ENCODE peak calls at places on chromosomes 1 and 21, in five cellular contexts. E, R, S, W and B are unnamed samples.

GRCh38 chr1:67947114-67947513 is 103.3 kb downstream of the DIRAS3 start:
- DNase-seq in E (no peak), S (no peak), R (no peak), W (no peak), B (no peak)

GRCh38 chr1:155052412-155053400 is 1.6 kb downstream of the ADAM15 start:
- DNase-seq in S (no peak), R (no peak), E (no peak), W (peak), B (no peak)

GRCh38 chr1:45206808-45207624 is 611 bp upstream of the ZSWIM5 start:
- DNase-seq in E (no peak), R (no peak), W (no peak), S (peak), B (no peak)

GRCh38 chr21:34890724-34891609 is 158.1 kb downstream of the RUNX1 start:
- DNase-seq in S (no peak), W (peak), E (peak), R (no peak), B (no peak)

GRCh38 chr1:38958967-38959366 is 17.3 kb upstream of the RHBDL2 start:
- DNase-seq in S (no peak), W (no peak), R (no peak), E (no peak), B (no peak)

GRCh38 chr1:207997486-207998268 is 86.8 kb upstream of the CD34 start:
- DNase-seq in S (peak), R (peak), W (peak), E (peak), B (peak)

GRCh38 chr1:211520641-211521040 is 28.7 kb upstream of the RD3 start:
- DNase-seq in E (no peak), W (peak), R (no peak), S (no peak), B (no peak)

GRCh38 chr1:12179111-12179519 is 12.3 kb downstream of the TNFRSF1B start:
- DNase-seq in W (no peak), E (no peak), R (no peak), S (no peak), B (no peak)

GRCh38 chr1:211732276-211732571 is 56.8 kb upstream of the NEK2 start:
- DNase-seq in E (no peak), R (no peak), S (no peak), W (no peak), B (no peak)

GRCh38 chr1:198700016-198700392 is 61.2 kb downstream of the PTPRC start:
- DNase-seq in E (no peak), R (no peak), W (no peak), S (no peak), B (no peak)

GRCh38 chr1:117147856-117148588 is 26.5 kb upstream of the TRIM45 start:
- DNase-seq in E (no peak), R (no peak), W (no peak), S (no peak), B (peak)

GRCh38 chr1:24898152-24898908 is 31.7 kb downstream of the RUNX3 start:
- DNase-seq in W (no peak), S (no peak), R (peak), E (peak), B (peak)

GRCh38 chr1:207848234-207848633 is 62.7 kb downstream of the CD34 start:
- DNase-seq in R (no peak), S (no peak), E (no peak), W (peak), B (peak)

GRCh38 chr1:159917533-159917932 is 7.8 kb downstream of the TAGLN2 start:
- DNase-seq in W (peak), E (no peak), S (no peak), R (no peak), B (no peak)

GRCh38 chr1:156616463-156616862 is 2.8 kb upstream of the HAPLN2 start:
- DNase-seq in E (peak), R (no peak), W (peak), S (peak), B (no peak)

GRCh38 chr1:12416101-12416500 is 186.3 kb downstream of the VPS13D start:
- DNase-seq in S (no peak), W (no peak), R (no peak), E (no peak), B (no peak)

GRCh38 chr1:35657851-35658250 is 16.5 kb upstream of the PSMB2 start:
- DNase-seq in E (no peak), W (no peak), R (no peak), S (no peak), B (no peak)

GRCh38 chr1:239722080-239722479 is 335.7 kb downstream of the CHRM3 start:
- DNase-seq in R (no peak), E (no peak), S (no peak), W (no peak), B (no peak)

GRCh38 chr1:64701886-64702285 is 43.0 kb upstream of the RAVER2 start:
- DNase-seq in W (no peak), E (no peak), S (no peak), R (no peak), B (no peak)

GRCh38 chr1:181133969-181134418 is 45.5 kb downstream of the IER5 start:
- DNase-seq in R (no peak), W (no peak), E (no peak), S (no peak), B (no peak)
- H3K4me3 ChIP-seq in R (no peak), W (no peak), E (no peak), S (no peak), B (no peak)

DNA sequence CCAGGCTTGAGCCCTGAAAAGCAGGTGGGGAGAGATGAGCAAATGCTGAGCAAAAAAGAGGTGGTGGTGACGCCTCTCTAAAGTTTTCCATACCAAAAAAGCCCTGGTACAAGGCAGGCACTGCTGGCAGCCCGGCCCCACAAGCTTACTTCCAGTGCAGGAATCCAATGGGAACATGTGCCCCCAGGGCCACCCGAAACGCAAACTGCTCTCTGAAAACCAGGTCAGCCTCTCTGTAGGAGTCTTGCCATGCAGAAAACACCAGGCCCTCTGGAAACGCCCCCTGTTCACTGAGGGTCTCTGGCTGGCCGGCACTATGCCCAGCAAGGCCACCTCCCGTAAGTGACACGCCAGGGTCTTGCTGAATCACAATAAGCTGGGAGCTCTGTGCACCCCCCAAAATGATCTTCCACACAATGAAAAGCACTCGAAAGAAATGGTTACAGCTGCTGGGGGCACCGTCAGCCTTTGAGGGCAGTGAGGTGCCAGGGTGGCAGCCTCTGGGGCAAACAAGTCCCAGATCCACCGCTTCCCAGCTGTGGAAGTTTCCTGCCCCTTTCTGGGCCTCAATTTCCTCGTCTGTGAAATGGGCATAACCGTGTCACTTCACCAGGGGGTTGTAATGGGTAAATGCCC is 170.5 kb downstream of the TOMM20 start:
- DNase-seq in E (no peak), S (no peak), R (no peak), W (no peak), B (no peak)
- H3K27ac ChIP-seq in E (no peak), S (peak), R (no peak), W (peak), B (peak)

GRCh38 chr1:66271904-66272254 is 262.1 kb upstream of the SGIP1 start:
- DNase-seq in R (no peak), S (peak), W (peak), E (no peak), B (no peak)
- H3K4me3 ChIP-seq in R (no peak), S (no peak), W (no peak), E (no peak), B (peak)

GRCh38 chr1:172041102-172041501 is 199.8 kb downstream of the DNM3 start:
- DNase-seq in R (no peak), E (no peak), W (no peak), S (no peak), B (no peak)

GRCh38 chr1:172041689-172042088 is 200.4 kb downstream of the DNM3 start:
- DNase-seq in R (no peak), S (no peak), W (peak), E (no peak), B (no peak)

GRCh38 chr1:172040466-172040865 is 199.2 kb downstream of the DNM3 start:
- DNase-seq in E (no peak), R (no peak), W (no peak), S (no peak), B (no peak)
- H3K27ac ChIP-seq in E (no peak), R (no peak), W (no peak), S (no peak), B (no peak)

DNA sequence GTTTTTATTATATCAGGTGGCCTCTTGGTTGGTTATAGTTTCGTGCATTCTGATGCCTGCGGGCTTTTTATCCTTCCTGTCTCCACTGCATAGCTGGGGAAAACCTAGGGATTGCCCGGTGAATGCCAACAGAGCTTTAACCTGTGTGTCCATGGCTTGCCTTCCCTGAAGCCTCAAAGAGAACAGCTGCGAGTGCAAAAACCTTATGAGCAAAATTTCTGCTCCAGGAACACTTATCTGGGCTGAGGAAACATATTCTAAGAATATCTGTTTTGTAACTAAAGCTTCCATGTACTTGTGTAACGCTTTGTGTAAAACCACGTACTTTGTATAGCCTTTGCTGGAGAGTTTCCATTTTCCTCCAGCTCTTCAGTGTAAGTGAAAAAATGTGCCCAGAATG is 7.2 kb downstream of the CNST start:
- DNase-seq in S (no peak), R (no peak), W (no peak), E (no peak), B (no peak)
- H3K4me3 ChIP-seq in S (no peak), R (no peak), W (no peak), E (no peak), B (no peak)

GRCh38 chr1:31955917-31956736 is 18.0 kb upstream of the PTP4A2 start:
- DNase-seq in R (no peak), S (peak), W (peak), E (peak), B (peak)

GRCh38 chr1:31949862-31950261 is 11.7 kb upstream of the PTP4A2 start:
- DNase-seq in W (no peak), S (no peak), E (no peak), R (no peak), B (no peak)

GRCh38 chr1:31954607-31955283 is 16.6 kb upstream of the PTP4A2 start:
- DNase-seq in S (peak), E (no peak), W (peak), R (no peak), B (peak)

GRCh38 chr1:31951276-31951675 is 13.1 kb upstream of the PTP4A2 start:
- DNase-seq in S (no peak), W (no peak), E (no peak), R (no peak), B (no peak)

DNA sequence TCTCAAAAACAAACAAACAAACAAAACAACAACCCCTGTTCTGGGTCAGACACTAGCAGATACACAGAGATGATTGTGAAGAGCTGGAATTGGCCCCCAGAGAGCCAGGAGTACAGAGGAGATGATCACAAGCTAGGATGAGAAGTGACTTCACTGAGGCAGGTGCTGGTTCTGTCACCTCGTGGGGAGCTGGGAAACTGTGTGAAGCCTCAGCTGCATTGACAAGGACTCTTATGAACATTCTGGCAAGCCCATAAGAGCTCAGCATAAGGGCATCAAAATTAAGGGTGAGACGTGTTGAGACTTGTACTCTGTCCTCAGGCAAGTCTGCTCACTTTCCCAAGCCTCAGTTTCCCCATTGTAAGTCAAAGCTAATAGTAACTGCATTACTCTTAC is 14.7 kb upstream of the PTP4A2 start:
- DNase-seq in S (no peak), R (no peak), W (no peak), E (no peak), B (no peak)
- H3K27ac ChIP-seq in S (no peak), R (no peak), W (no peak), E (peak), B (no peak)

GRCh38 chr1:204464174-204464573 is 30.4 kb downstream of the PIK3C2B start:
- DNase-seq in E (no peak), W (no peak), R (no peak), S (no peak), B (no peak)
- H3K4me3 ChIP-seq in E (no peak), W (no peak), R (no peak), S (no peak), B (no peak)

DNA sequence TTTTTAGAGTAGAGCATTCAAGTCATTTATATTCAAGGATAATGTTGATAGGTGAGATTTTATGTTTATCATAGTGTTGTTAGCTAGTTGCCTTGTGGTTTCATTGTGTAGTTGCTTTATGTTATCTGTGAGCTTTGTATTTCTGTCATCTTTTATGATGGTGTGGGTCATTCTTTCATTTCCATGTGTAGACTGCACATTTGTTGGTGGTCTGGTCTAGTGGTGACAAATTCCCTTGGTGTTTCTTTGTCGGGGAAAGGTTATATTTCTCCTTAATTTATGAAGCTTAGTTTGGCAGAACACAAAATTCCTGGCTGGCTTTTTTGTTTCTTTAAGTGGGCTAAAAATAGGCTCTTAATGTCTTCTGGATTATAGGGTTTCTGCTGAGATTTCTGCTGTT is 347.2 kb upstream of the ADAMTS5 start:
- DNase-seq in W (no peak), E (no peak), R (no peak), S (no peak), B (no peak)
- H3K27ac ChIP-seq in W (no peak), E (no peak), R (no peak), S (no peak), B (no peak)